ENCODE peak calls at places on chromosomes 1 and 21, in four cellular contexts. X is Ammon's horn, Y is AG08396, K is substantia nigra. D is an unnamed sample.
A peak's percentile ranks its signal among the peaks of the same experiment; 100 is the strongest.

GRCh38 chr1:115114308-115114707 is 25.0 kb upstream of the TSPAN2 start:
- DNase-seq in Y (no peak), X (no peak), K (no peak), D (no peak)

GRCh38 chr1:60000625-60001024 is 72.9 kb downstream of the C1orf87 start:
- DNase-seq in X (no peak), Y (no peak), K (no peak), D (no peak)

GRCh38 chr1:167401260-167401873 is 117.0 kb downstream of the CD247 start:
- DNase-seq in Y (peak; percentile 37), K (no peak), X (peak; percentile 65), D (peak; percentile 76)

GRCh38 chr1:204150702-204151561 is 912 bp downstream of the ETNK2 start:
- DNase-seq in Y (peak; percentile 38), X (no peak), K (no peak), D (no peak)

GRCh38 chr1:206723500-206724472 is 39.1 kb downstream of the MAPKAPK2 start:
- DNase-seq in X (no peak), Y (peak; percentile 60), K (no peak), D (no peak)

GRCh38 chr21:45499201-45499750 is 43.0 kb downstream of the SLC19A1 start:
- DNase-seq in K (no peak), Y (no peak), X (no peak), D (no peak)

GRCh38 chr1:113191579-113192076 is 118.6 kb downstream of the LRIG2 start:
- DNase-seq in K (no peak), X (no peak), Y (no peak), D (peak; percentile 36)

GRCh38 chr1:63887809-63888208 is 114.0 kb downstream of the ROR1 start:
- DNase-seq in Y (no peak), X (no peak), K (no peak), D (no peak)

D was measured in lung microvascular endothelial cell.